ENCODE peak calls at places on chromosomes 6 and 20, in ten cellular contexts. One of them, this sample, is unnamed.

GRCh38 chr6:18441253-18441979 is 54.3 kb downstream of the RNF144B start:
- DNase-seq in bronchial epithelial cell: no peak
- DNase-seq in hepatocyte: no peak
- DNase-seq in mucosa of descending colon: no peak
- DNase-seq in H7: no peak
- DNase-seq in Ammon's horn: no peak
- DNase-seq in esophagus squamous epithelium: no peak
- DNase-seq in stimulated activated CD8-positive, alpha-beta memory T cell treated with anti-CD3 and anti-CD28 coated beads, Interleukin-15, amount 100 ng/mL, for 24 hours: no peak
- DNase-seq in stimulated activated naive CD8-positive, alpha-beta T cell treated with anti-CD3 and anti-CD28 coated beads, Interleukin-15, Interleukin-2, amounts not matched to agents 100 U/mL and 50 U/mL, for 24 hours: no peak
- DNase-seq in EL: no peak
- DNase-seq in this sample: no peak

GRCh38 chr6:140960566-140960965 is 1172.2 kb upstream of the GJE1 start:
- DNase-seq in bronchial epithelial cell: peak; percentile 21
- DNase-seq in hepatocyte: no peak
- DNase-seq in mucosa of descending colon: no peak
- DNase-seq in H7: no peak
- DNase-seq in Ammon's horn: no peak
- DNase-seq in esophagus squamous epithelium: no peak
- DNase-seq in stimulated activated CD8-positive, alpha-beta memory T cell treated with anti-CD3 and anti-CD28 coated beads, Interleukin-15, amount 100 ng/mL, for 24 hours: no peak
- DNase-seq in stimulated activated naive CD8-positive, alpha-beta T cell treated with anti-CD3 and anti-CD28 coated beads, Interleukin-15, Interleukin-2, amounts not matched to agents 100 U/mL and 50 U/mL, for 24 hours: no peak
- DNase-seq in EL: no peak
- DNase-seq in this sample: peak; percentile 48

GRCh38 chr6:142870787-142871371 is 74.1 kb downstream of the HIVEP2 start:
- DNase-seq in bronchial epithelial cell: peak; percentile 51
- DNase-seq in hepatocyte: no peak
- DNase-seq in mucosa of descending colon: no peak
- DNase-seq in H7: no peak
- DNase-seq in Ammon's horn: no peak
- DNase-seq in esophagus squamous epithelium: no peak
- DNase-seq in stimulated activated CD8-positive, alpha-beta memory T cell treated with anti-CD3 and anti-CD28 coated beads, Interleukin-15, amount 100 ng/mL, for 24 hours: no peak
- DNase-seq in stimulated activated naive CD8-positive, alpha-beta T cell treated with anti-CD3 and anti-CD28 coated beads, Interleukin-15, Interleukin-2, amounts not matched to agents 100 U/mL and 50 U/mL, for 24 hours: no peak
- DNase-seq in EL: no peak
- DNase-seq in this sample: no peak

GRCh38 chr20:38790210-38791053 is 15.1 kb upstream of the PPP1R16B start:
- DNase-seq in bronchial epithelial cell: peak; percentile 68
- DNase-seq in hepatocyte: peak; percentile 63
- DNase-seq in mucosa of descending colon: no peak
- DNase-seq in H7: peak; percentile 69
- DNase-seq in Ammon's horn: no peak
- DNase-seq in esophagus squamous epithelium: no peak
- DNase-seq in stimulated activated CD8-positive, alpha-beta memory T cell treated with anti-CD3 and anti-CD28 coated beads, Interleukin-15, amount 100 ng/mL, for 24 hours: no peak
- DNase-seq in stimulated activated naive CD8-positive, alpha-beta T cell treated with anti-CD3 and anti-CD28 coated beads, Interleukin-15, Interleukin-2, amounts not matched to agents 100 U/mL and 50 U/mL, for 24 hours: no peak
- DNase-seq in EL: peak; percentile 52
- DNase-seq in this sample: peak; percentile 25

GRCh38 chr6:117448011-117448410 is 22.3 kb upstream of the ROS1 start:
- DNase-seq in bronchial epithelial cell: no peak
- DNase-seq in hepatocyte: no peak
- DNase-seq in mucosa of descending colon: no peak
- DNase-seq in H7: no peak
- DNase-seq in Ammon's horn: no peak
- DNase-seq in esophagus squamous epithelium: no peak
- DNase-seq in stimulated activated CD8-positive, alpha-beta memory T cell treated with anti-CD3 and anti-CD28 coated beads, Interleukin-15, amount 100 ng/mL, for 24 hours: no peak
- DNase-seq in stimulated activated naive CD8-positive, alpha-beta T cell treated with anti-CD3 and anti-CD28 coated beads, Interleukin-15, Interleukin-2, amounts not matched to agents 100 U/mL and 50 U/mL, for 24 hours: no peak
- DNase-seq in EL: peak; percentile 19
- DNase-seq in this sample: no peak

GRCh38 chr6:71414486-71414885 is 125.9 kb downstream of the OGFRL1 start:
- DNase-seq in bronchial epithelial cell: no peak
- DNase-seq in hepatocyte: no peak
- DNase-seq in mucosa of descending colon: no peak
- DNase-seq in H7: no peak
- DNase-seq in Ammon's horn: no peak
- DNase-seq in esophagus squamous epithelium: no peak
- DNase-seq in stimulated activated CD8-positive, alpha-beta memory T cell treated with anti-CD3 and anti-CD28 coated beads, Interleukin-15, amount 100 ng/mL, for 24 hours: no peak
- DNase-seq in stimulated activated naive CD8-positive, alpha-beta T cell treated with anti-CD3 and anti-CD28 coated beads, Interleukin-15, Interleukin-2, amounts not matched to agents 100 U/mL and 50 U/mL, for 24 hours: no peak
- DNase-seq in EL: no peak
- DNase-seq in this sample: no peak

GRCh38 chr6:87094576-87094975 is 330 bp downstream of the CGA start:
- DNase-seq in bronchial epithelial cell: no peak
- DNase-seq in hepatocyte: no peak
- DNase-seq in mucosa of descending colon: no peak
- DNase-seq in H7: no peak
- DNase-seq in Ammon's horn: no peak
- DNase-seq in esophagus squamous epithelium: no peak
- DNase-seq in stimulated activated CD8-positive, alpha-beta memory T cell treated with anti-CD3 and anti-CD28 coated beads, Interleukin-15, amount 100 ng/mL, for 24 hours: no peak
- DNase-seq in stimulated activated naive CD8-positive, alpha-beta T cell treated with anti-CD3 and anti-CD28 coated beads, Interleukin-15, Interleukin-2, amounts not matched to agents 100 U/mL and 50 U/mL, for 24 hours: no peak
- DNase-seq in EL: peak; percentile 45
- DNase-seq in this sample: no peak

GRCh38 chr6:38117281-38117680 is 297.8 kb downstream of the ZFAND3 start:
- DNase-seq in bronchial epithelial cell: peak; percentile 30
- DNase-seq in hepatocyte: no peak
- DNase-seq in mucosa of descending colon: no peak
- DNase-seq in H7: no peak
- DNase-seq in Ammon's horn: no peak
- DNase-seq in esophagus squamous epithelium: no peak
- DNase-seq in stimulated activated CD8-positive, alpha-beta memory T cell treated with anti-CD3 and anti-CD28 coated beads, Interleukin-15, amount 100 ng/mL, for 24 hours: no peak
- DNase-seq in stimulated activated naive CD8-positive, alpha-beta T cell treated with anti-CD3 and anti-CD28 coated beads, Interleukin-15, Interleukin-2, amounts not matched to agents 100 U/mL and 50 U/mL, for 24 hours: no peak
- DNase-seq in EL: peak; percentile 45
- DNase-seq in this sample: no peak

GRCh38 chr6:157244175-157244574 is 79.1 kb downstream of the TMEM242 start:
- DNase-seq in bronchial epithelial cell: peak; percentile 16
- DNase-seq in hepatocyte: peak; percentile 53
- DNase-seq in mucosa of descending colon: no peak
- DNase-seq in H7: no peak
- DNase-seq in Ammon's horn: no peak
- DNase-seq in esophagus squamous epithelium: no peak
- DNase-seq in stimulated activated CD8-positive, alpha-beta memory T cell treated with anti-CD3 and anti-CD28 coated beads, Interleukin-15, amount 100 ng/mL, for 24 hours: no peak
- DNase-seq in stimulated activated naive CD8-positive, alpha-beta T cell treated with anti-CD3 and anti-CD28 coated beads, Interleukin-15, Interleukin-2, amounts not matched to agents 100 U/mL and 50 U/mL, for 24 hours: no peak
- DNase-seq in EL: peak; percentile 69
- DNase-seq in this sample: peak; percentile 24